ENCODE peak calls at places on chromosomes 6 and 20, in six cellular contexts. N is ovary, P is upper lobe of right lung, S is astrocyte of the spinal cord, I is fibroblast of mammary gland, J is choroid plexus epithelial cell. R is an unnamed sample.

GRCh38 chr6:135936606-135937005 is 85.1 kb downstream of the PDE7B start:
- DNase-seq in N (no peak), P (no peak), S (peak), I (peak), J (peak), R (peak)

GRCh38 chr6:51450248-51450957 is 631.7 kb downstream of the TFAP2B start:
- DNase-seq in N (no peak), P (no peak), S (no peak), I (no peak), J (no peak), R (peak)

GRCh38 chr6:159788757-159789376 is 535 bp downstream of the TCP1 start:
- DNase-seq in N (no peak), P (peak), S (peak), I (peak), J (peak), R (peak)

GRCh38 chr6:90167514-90168379 is 128.9 kb downstream of the BACH2 start:
- DNase-seq in N (no peak), P (no peak), S (no peak), I (no peak), J (no peak), R (no peak)

GRCh38 chr6:29965873-29966601 is 23.7 kb downstream of the HLA-A start:
- DNase-seq in N (peak), P (peak), S (peak), I (peak), J (peak), R (peak)

GRCh38 chr6:169139179-169139971 is 114.3 kb downstream of the THBS2 start:
- DNase-seq in N (no peak), P (no peak), S (no peak), I (no peak), J (no peak), R (no peak)

GRCh38 chr6:30263734-30264133 is 50.5 kb upstream of the TRIM26 start:
- DNase-seq in N (no peak), P (no peak), S (peak), I (peak), J (peak), R (peak)

GRCh38 chr6:105620878-105621277 is 218.0 kb upstream of the PREP start:
- DNase-seq in N (no peak), P (no peak), S (peak), I (peak), J (peak), R (no peak)

GRCh38 chr6:156868385-156868784 is 91.2 kb downstream of the ARID1B start:
- DNase-seq in N (no peak), P (no peak), S (no peak), I (no peak), J (no peak), R (no peak)

GRCh38 chr6:16690244-16691142 is 70.8 kb downstream of the ATXN1 start:
- DNase-seq in N (no peak), P (no peak), S (no peak), I (peak), J (peak), R (peak)

GRCh38 chr20:62025394-62025793 is 40.3 kb downstream of the TAF4 start:
- DNase-seq in N (no peak), P (no peak), S (no peak), I (no peak), J (no peak), R (no peak)

GRCh38 chr6:13709698-13710551 is 1.7 kb downstream of the RANBP9 start:
- DNase-seq in N (no peak), P (no peak), S (peak), I (peak), J (peak), R (peak)

GRCh38 chr6:161547617-161548016 is 273.8 kb upstream of the AGPAT4 start:
- DNase-seq in N (no peak), P (no peak), S (no peak), I (peak), J (peak), R (no peak)

GRCh38 chr20:39885975-39886649 is 802.9 kb downstream of the MAFB start:
- DNase-seq in N (peak), P (peak), S (peak), I (peak), J (peak), R (peak)

GRCh38 chr20:46307999-46308257 is 370 bp downstream of the CDH22 start:
- DNase-seq in N (peak), P (no peak), S (no peak), I (no peak), J (no peak), R (no peak)

GRCh38 chr6:128098000-128098581 is 197.2 kb upstream of the THEMIS start:
- DNase-seq in N (no peak), P (no peak), S (peak), I (peak), J (peak), R (peak)

GRCh38 chr20:8043687-8044278 is 24.2 kb upstream of the TMX4 start:
- DNase-seq in N (no peak), P (no peak), S (peak), I (peak), J (peak), R (peak)

GRCh38 chr6:98759459-98759858 is 74.9 kb upstream of the POU3F2 start:
- DNase-seq in N (no peak), P (no peak), S (no peak), I (no peak), J (no peak), R (no peak)
- TF ChIP-seq CTCF in N (no peak), P (no peak), S (no peak), I (no peak), J (no peak), R (no peak)

GRCh38 chr20:13340088-13340487 is 119.0 kb downstream of the ISM1 start:
- DNase-seq in N (no peak), P (no peak), S (no peak), I (peak), J (no peak), R (peak)

GRCh38 chr20:13337090-13337784 is 116.2 kb downstream of the ISM1 start:
- DNase-seq in N (no peak), P (no peak), S (no peak), I (no peak), J (no peak), R (no peak)

GRCh38 chr20:13338999-13339411 is 117.9 kb downstream of the ISM1 start:
- DNase-seq in N (no peak), P (no peak), S (no peak), I (no peak), J (no peak), R (no peak)

GRCh38 chr20:13336308-13337089 is 115.4 kb downstream of the ISM1 start:
- DNase-seq in N (no peak), P (no peak), S (no peak), I (no peak), J (no peak), R (peak)

DNA sequence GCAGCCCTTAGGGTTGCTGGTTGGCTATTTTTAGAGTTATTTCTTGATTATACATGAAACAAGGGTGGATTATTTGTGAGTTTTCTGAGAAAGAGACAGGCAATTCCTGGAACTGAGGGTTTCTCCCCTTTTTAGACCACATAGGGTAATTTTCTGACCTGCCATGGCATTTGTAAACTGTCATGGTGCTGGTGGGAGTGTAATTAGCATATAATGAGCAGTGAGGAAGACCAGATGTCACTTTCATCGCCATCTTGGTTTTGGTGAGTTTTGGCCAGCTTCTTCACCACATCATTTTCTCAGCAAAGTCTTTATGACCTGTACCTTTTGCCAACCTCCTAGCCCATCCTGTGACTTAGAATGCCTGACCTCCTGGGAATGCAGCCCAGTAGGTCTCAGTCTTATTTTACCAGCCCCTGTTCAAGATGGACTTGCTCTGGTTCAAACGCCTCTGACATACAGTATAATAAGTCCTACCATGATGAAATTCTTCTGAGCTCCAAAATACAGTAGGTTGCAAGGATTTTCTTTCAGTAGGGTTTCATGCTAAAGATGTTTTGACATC is 117.1 kb downstream of the ISM1 start:
- DNase-seq in N (no peak), P (no peak), S (no peak), I (no peak), J (no peak), R (no peak)
- H3K4me3 ChIP-seq in N (no peak), P (no peak), S (no peak), I (no peak), J (no peak), R (no peak)

GRCh38 chr6:100592929-100593328 is 128.2 kb upstream of the SIM1 start:
- DNase-seq in N (no peak), P (no peak), S (no peak), I (no peak), J (no peak), R (no peak)

GRCh38 chr6:100599088-100599770 is 134.5 kb upstream of the SIM1 start:
- DNase-seq in N (no peak), P (no peak), S (no peak), I (no peak), J (no peak), R (no peak)

GRCh38 chr6:100595456-100595855 is 130.7 kb upstream of the SIM1 start:
- DNase-seq in N (no peak), P (no peak), S (no peak), I (no peak), J (no peak), R (no peak)

GRCh38 chr6:100593522-100593921 is 128.8 kb upstream of the SIM1 start:
- DNase-seq in N (no peak), P (no peak), S (no peak), I (no peak), J (peak), R (no peak)
- TF ChIP-seq CTCF in N (no peak), P (no peak), S (no peak), I (no peak), J (no peak), R (no peak)

DNA sequence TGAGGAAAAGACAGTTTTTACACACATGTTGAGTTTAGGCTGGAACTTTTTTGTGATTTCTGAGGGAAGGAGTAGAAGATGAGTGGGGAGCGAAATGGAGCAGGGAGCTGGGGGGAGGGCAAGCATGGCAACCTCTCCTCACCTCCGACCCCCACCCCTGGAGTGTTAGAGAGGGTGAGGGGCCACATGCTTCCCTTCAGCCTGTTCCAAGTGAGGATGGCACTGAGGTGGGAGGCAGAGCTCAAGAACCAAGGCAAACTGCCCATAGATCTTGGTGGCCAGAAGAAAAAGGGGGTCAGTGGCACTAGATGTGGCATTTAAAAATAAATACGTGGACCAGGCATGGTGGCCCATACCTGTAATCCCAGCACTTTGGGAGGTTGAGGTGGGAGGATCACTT is 4.8 kb downstream of the TTBK1 start:
- DNase-seq in N (no peak), P (no peak), S (no peak), I (no peak), J (no peak), R (no peak)
- H3K4me3 ChIP-seq in N (no peak), P (no peak), S (no peak), I (no peak), J (no peak), R (no peak)

GRCh38 chr6:83921315-83921714 is 61.8 kb downstream of the CYB5R4 start:
- DNase-seq in N (no peak), P (no peak), S (no peak), I (no peak), J (no peak), R (no peak)
- TF ChIP-seq CTCF in N (no peak), P (no peak), S (no peak), I (no peak), J (no peak), R (no peak)

GRCh38 chr6:3052481-3053230 is 15.6 kb upstream of the RIPK1 start:
- DNase-seq in N (no peak), P (no peak), S (no peak), I (no peak), J (no peak), R (no peak)
- H3K4me3 ChIP-seq in N (no peak), P (no peak), S (no peak), I (no peak), J (no peak), R (no peak)

R was measured in epithelial cell of esophagus.